ENCODE peak calls at places on chromosome 11, in ten cellular contexts. I, Q, D, Z, H, G, Y, E, V and O are unnamed samples.
A peak's percentile ranks its signal among the peaks of the same experiment; 100 is the strongest.

GRCh38 chr11:86262387-86262786 is 17.8 kb downstream of the EED start:
- DNase-seq in I (no peak), Q (no peak), D (no peak), Z (no peak), H (no peak), G (no peak), Y (no peak), E (no peak), V (no peak), O (no peak)

GRCh38 chr11:117796456-117797428 is at the start of gene DSCAML1:
- DNase-seq in I (no peak), Q (peak; percentile 47), D (no peak), Z (peak; percentile 70), H (no peak), G (no peak), Y (no peak), E (peak; percentile 56), V (peak; percentile 43), O (no peak)

GRCh38 chr11:130178992-130179391 is 19.4 kb downstream of the ST14 start:
- DNase-seq in I (no peak), Q (no peak), D (no peak), Z (no peak), H (no peak), G (no peak), Y (no peak), E (no peak), V (no peak), O (no peak)

GRCh38 chr11:118002010-118002540 is 15.9 kb downstream of the IL10RA start:
- DNase-seq in I (no peak), Q (no peak), D (no peak), Z (no peak), H (no peak), G (no peak), Y (no peak), E (no peak), V (no peak), O (no peak)

GRCh38 chr11:119585038-119585666 is 143.8 kb downstream of the NECTIN1 start:
- DNase-seq in I (no peak), Q (peak; percentile 60), D (peak; percentile 84), Z (peak; percentile 54), H (peak; percentile 9), G (no peak), Y (no peak), E (peak; percentile 45), V (no peak), O (no peak)

GRCh38 chr11:19200410-19201201 is 1.2 kb downstream of the CSRP3 start:
- DNase-seq in I (no peak), Q (no peak), D (no peak), Z (no peak), H (no peak), G (no peak), Y (no peak), E (no peak), V (no peak), O (no peak)

GRCh38 chr11:63530021-63530420 is 6.6 kb upstream of the PLAAT4 start:
- DNase-seq in I (no peak), Q (no peak), D (no peak), Z (no peak), H (no peak), G (no peak), Y (no peak), E (no peak), V (no peak), O (no peak)

GRCh38 chr11:117520201-117520600 is 192.5 kb downstream of the CEP164 start:
- DNase-seq in I (no peak), Q (no peak), D (no peak), Z (peak; percentile 34), H (no peak), G (no peak), Y (no peak), E (no peak), V (no peak), O (no peak)

GRCh38 chr11:128555606-128556005 is 31.8 kb downstream of the ETS1 start:
- DNase-seq in I (no peak), Q (no peak), D (no peak), Z (no peak), H (no peak), G (no peak), Y (no peak), E (peak; percentile 21), V (no peak), O (no peak)

GRCh38 chr11:75051043-75051442 is 45.6 kb downstream of the OR2AT4 start:
- DNase-seq in I (no peak), Q (no peak), D (no peak), Z (no peak), H (no peak), G (no peak), Y (no peak), E (no peak), V (no peak), O (no peak)

GRCh38 chr11:7286178-7286577 is 34.5 kb downstream of the SYT9 start:
- DNase-seq in I (no peak), Q (no peak), D (no peak), Z (no peak), H (no peak), G (no peak), Y (no peak), E (no peak), V (no peak), O (no peak)

GRCh38 chr11:46375392-46376101 is 5.9 kb upstream of the MDK start:
- DNase-seq in I (no peak), Q (no peak), D (no peak), Z (no peak), H (no peak), G (no peak), Y (no peak), E (no peak), V (peak; percentile 12), O (no peak)

GRCh38 chr11:132032555-132032954 is 662.1 kb downstream of the NTM start:
- DNase-seq in I (no peak), Q (no peak), D (no peak), Z (no peak), H (no peak), G (no peak), Y (no peak), E (no peak), V (no peak), O (no peak)

GRCh38 chr11:12223771-12224536 is 113.6 kb downstream of the MICAL2 start:
- DNase-seq in I (no peak), Q (no peak), D (peak; percentile 82), Z (peak; percentile 63), H (no peak), G (peak; percentile 36), Y (no peak), E (no peak), V (no peak), O (no peak)
- H3K4me3 ChIP-seq in I (no peak overlapping the region), Q (no peak overlapping the region), D (no peak overlapping the region), Z (no peak overlapping the region), H (no peak overlapping the region), G (peak overlapping the region; percentile 28), Y (no peak overlapping the region), E (no peak overlapping the region), V (no peak overlapping the region), O (no peak overlapping the region)

DNA sequence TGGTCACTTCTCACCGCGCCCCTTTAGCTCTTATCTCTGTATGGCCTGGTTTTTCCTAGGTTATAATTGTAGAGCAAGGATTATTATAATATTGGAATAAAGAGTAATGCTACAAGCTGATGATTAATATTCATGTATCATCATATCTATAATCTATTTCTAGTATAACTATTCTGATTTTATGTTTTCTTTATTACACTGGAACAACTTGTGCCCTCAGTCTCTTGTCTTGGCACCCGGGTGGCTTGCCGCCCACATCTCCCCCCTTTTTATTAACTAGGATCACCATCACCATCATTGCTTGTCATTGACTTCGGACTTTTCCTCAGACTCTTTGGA is 11.0 kb downstream of the OR52K1 start:
- DNase-seq in I (no peak), Q (no peak), D (no peak), Z (no peak), H (no peak), G (no peak), Y (no peak), E (no peak), V (no peak), O (no peak)
- H3K27ac ChIP-seq in I (no peak overlapping the region), Q (no peak overlapping the region), D (no peak overlapping the region), Z (no peak overlapping the region), H (no peak overlapping the region), G (no peak overlapping the region), Y (no peak overlapping the region), E (no peak overlapping the region), V (no peak overlapping the region), O (no peak overlapping the region)

DNA sequence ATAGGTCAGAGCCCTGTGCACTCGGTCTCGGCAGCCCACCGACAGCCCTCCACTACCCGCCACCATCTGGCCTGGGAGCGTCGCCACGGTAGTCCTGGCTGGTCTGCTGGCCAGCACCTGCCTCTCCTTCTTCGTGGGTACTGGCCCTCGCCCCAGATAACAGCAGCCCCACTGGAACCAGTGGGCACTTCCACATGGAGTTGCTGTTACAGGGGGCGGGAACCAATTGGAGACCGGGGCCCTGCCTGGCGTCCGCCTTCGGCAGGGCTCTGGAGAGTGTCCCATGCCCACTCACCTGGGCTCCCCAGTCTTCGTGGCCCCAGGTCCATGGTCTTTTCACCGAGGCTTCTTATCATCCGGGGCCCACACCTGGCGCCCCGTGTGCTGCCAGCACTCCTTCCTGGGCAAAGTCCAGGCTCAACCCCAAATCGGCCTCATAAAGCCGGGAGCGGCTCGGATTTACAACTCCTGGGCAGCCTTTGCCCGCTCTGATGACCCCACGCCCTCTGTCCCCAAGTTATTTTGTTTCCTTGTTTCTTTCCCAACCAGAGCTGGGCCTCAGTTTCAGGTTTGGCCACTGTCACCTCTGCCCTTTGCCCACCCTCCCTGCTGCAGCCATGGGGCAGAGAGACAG is 12.9 kb upstream of the EHD1 start:
- DNase-seq in I (no peak), Q (peak; percentile 46), D (no peak), Z (peak; percentile 68), H (no peak), G (no peak), Y (no peak), E (no peak), V (no peak), O (no peak)
- H3K4me3 ChIP-seq in I (no peak overlapping the region), Q (no peak overlapping the region), D (no peak overlapping the region), Z (no peak overlapping the region), H (no peak overlapping the region), G (no peak overlapping the region), Y (no peak overlapping the region), E (no peak overlapping the region), V (no peak overlapping the region), O (no peak overlapping the region)

GRCh38 chr11:34345991-34346480 is 11.8 kb downstream of the ABTB2 start:
- DNase-seq in I (peak; percentile 60), Q (no peak), D (no peak), Z (no peak), H (no peak), G (no peak), Y (no peak), E (peak; percentile 43), V (peak; percentile 50), O (peak; percentile 71)

GRCh38 chr11:34343153-34343552 is 14.7 kb downstream of the ABTB2 start:
- DNase-seq in I (no peak), Q (no peak), D (no peak), Z (no peak), H (no peak), G (no peak), Y (no peak), E (no peak), V (no peak), O (no peak)

GRCh38 chr11:34345012-34345804 is 12.6 kb downstream of the ABTB2 start:
- DNase-seq in I (peak; percentile 40), Q (peak; percentile 60), D (peak; percentile 36), Z (peak; percentile 57), H (no peak), G (no peak), Y (no peak), E (no peak), V (peak; percentile 26), O (peak; percentile 42)

GRCh38 chr11:34343686-34344085 is 14.1 kb downstream of the ABTB2 start:
- DNase-seq in I (no peak), Q (no peak), D (no peak), Z (no peak), H (no peak), G (no peak), Y (no peak), E (no peak), V (no peak), O (no peak)

GRCh38 chr11:34344410-34345011 is 13.3 kb downstream of the ABTB2 start:
- DNase-seq in I (no peak), Q (peak; percentile 32), D (no peak), Z (no peak), H (no peak), G (no peak), Y (no peak), E (no peak), V (no peak), O (no peak)
- H3K27ac ChIP-seq in I (peak overlapping the region; percentile 81), Q (no peak overlapping the region), D (no peak overlapping the region), Z (peak overlapping the region; percentile 19), H (no peak overlapping the region), G (no peak overlapping the region), Y (no peak overlapping the region), E (no peak overlapping the region), V (peak overlapping the region; percentile 81), O (peak overlapping the region; percentile 88)